ENCODE peak calls at places on chromosomes 6 and 20, in seven cellular contexts. A is tibial nerve; T is nephron progenitor cell; K is NCI-H1092; D is naive thymus-derived CD8-positive, alpha-beta T cell; I is GM04504; W is cardiac muscle cell. B is an unnamed sample.

GRCh38 chr20:41617059-41617921 is 887 bp downstream of the CHD6 start:
- DNase-seq in A (no peak), T (no peak), K (no peak), D (peak; percentile 68), I (no peak), W (peak; percentile 51), B (no peak)

GRCh38 chr20:42721923-42722322 is 467.8 kb downstream of the PTPRT start:
- DNase-seq in A (no peak), T (no peak), K (no peak), D (no peak), I (no peak), W (no peak), B (no peak)

GRCh38 chr6:118993358-118993757 is 58.4 kb upstream of the MCM9 start:
- DNase-seq in A (no peak), T (no peak), K (no peak), D (no peak), I (no peak), W (no peak), B (no peak)

GRCh38 chr20:57392130-57392445 is 892 bp downstream of the RBM38 start:
- DNase-seq in A (no peak), T (no peak), K (no peak), D (no peak), I (no peak), W (no peak), B (no peak)

GRCh38 chr20:1341561-1342265 is 12.8 kb upstream of the SDCBP2 start:
- DNase-seq in A (no peak), T (no peak), K (no peak), D (no peak), I (peak; percentile 40), W (peak; percentile 80), B (no peak)

GRCh38 chr20:4972506-4973251 is 28.6 kb downstream of the SLC23A2 start:
- DNase-seq in A (no peak), T (no peak), K (no peak), D (no peak), I (no peak), W (no peak), B (no peak)

GRCh38 chr6:113998811-113999210 is 27.9 kb upstream of the HDAC2 start:
- DNase-seq in A (no peak), T (no peak), K (no peak), D (no peak), I (no peak), W (no peak), B (no peak)

GRCh38 chr6:25882066-25882496 is 8.0 kb upstream of the SLC17A3 start:
- DNase-seq in A (no peak), T (no peak), K (no peak), D (no peak), I (no peak), W (peak; percentile 19), B (no peak)

GRCh38 chr6:18389479-18389878 is 2.3 kb downstream of the RNF144B start:
- DNase-seq in A (no peak), T (no peak), K (no peak), D (no peak), I (no peak), W (no peak), B (no peak)

GRCh38 chr20:53569005-53569404 is 24.6 kb downstream of the ZNF217 start:
- DNase-seq in A (no peak), T (no peak), K (no peak), D (no peak), I (no peak), W (no peak), B (no peak)

GRCh38 chr6:33966536-33966935 is 162.7 kb upstream of the MLN start:
- DNase-seq in A (no peak), T (no peak), K (no peak), D (no peak), I (no peak), W (no peak), B (no peak)

GRCh38 chr6:25637946-25638345 is 14.1 kb upstream of the SCGN start:
- DNase-seq in A (no peak), T (no peak), K (peak; percentile 64), D (no peak), I (no peak), W (no peak), B (no peak)

GRCh38 chr20:47727909-47728361 is 57.3 kb downstream of the SULF2 start:
- DNase-seq in A (no peak), T (peak; percentile 18), K (no peak), D (no peak), I (no peak), W (no peak), B (no peak)

GRCh38 chr6:130593948-130594347 is 228.1 kb downstream of the TMEM200A start:
- DNase-seq in A (no peak), T (no peak), K (no peak), D (no peak), I (no peak), W (no peak), B (no peak)

GRCh38 chr6:2529217-2529719 is 221.5 kb downstream of the MYLK4 start:
- DNase-seq in A (no peak), T (no peak), K (peak; percentile 77), D (no peak), I (no peak), W (no peak), B (no peak)

GRCh38 chr6:142167472-142167871 is 20.4 kb downstream of the VTA1 start:
- DNase-seq in A (no peak), T (no peak), K (no peak), D (no peak), I (no peak), W (peak; percentile 25), B (no peak)

GRCh38 chr6:169861431-169862045 is 110.1 kb downstream of the ERMARD start:
- DNase-seq in A (no peak), T (no peak), K (no peak), D (no peak), I (no peak), W (no peak), B (no peak)

GRCh38 chr6:42756713-42757112 is 10.8 kb upstream of the TBCC start:
- DNase-seq in A (no peak), T (no peak), K (no peak), D (no peak), I (no peak), W (no peak), B (no peak)

GRCh38 chr20:35625584-35626385 is 10.2 kb downstream of the SPAG4 start:
- DNase-seq in A (no peak), T (no peak), K (no peak), D (no peak), I (no peak), W (no peak), B (no peak)

GRCh38 chr6:47109281-47109680 is 67.1 kb upstream of the ADGRF1 start:
- DNase-seq in A (no peak), T (peak; percentile 10), K (no peak), D (no peak), I (no peak), W (peak; percentile 73), B (no peak)

GRCh38 chr20:10433623-10434466 is at the start of gene MKKS:
- DNase-seq in A (peak; percentile 72), T (peak; percentile 91), K (peak; percentile 88), D (peak; percentile 88), I (peak; percentile 79), W (peak; percentile 95), B (peak; percentile 68)

GRCh38 chr6:17886891-17887290 is 100.5 kb downstream of the KIF13A start:
- DNase-seq in A (no peak), T (no peak), K (no peak), D (no peak), I (no peak), W (peak; percentile 38), B (no peak)

GRCh38 chr20:4781211-4781610 is 59.5 kb downstream of the PRND start:
- DNase-seq in A (no peak), T (no peak), K (no peak), D (no peak), I (no peak), W (no peak), B (no peak)

GRCh38 chr6:83536034-83536646 is 23.8 kb downstream of the PRSS35 start:
- DNase-seq in A (peak; percentile 43), T (peak; percentile 68), K (no peak), D (peak; percentile 8), I (no peak), W (peak; percentile 68), B (peak; percentile 28)

GRCh38 chr20:62952373-62953166 is at the start of gene SLC17A9:
- DNase-seq in A (peak; percentile 43), T (peak; percentile 50), K (no peak), D (no peak), I (no peak), W (peak; percentile 38), B (no peak)

GRCh38 chr6:56193846-56194245 is 53.5 kb downstream of the COL21A1 start:
- DNase-seq in A (no peak), T (no peak), K (no peak), D (no peak), I (peak; percentile 24), W (peak; percentile 27), B (no peak)

GRCh38 chr6:40723967-40724366 is 136.8 kb upstream of the LRFN2 start:
- DNase-seq in A (no peak), T (no peak), K (no peak), D (no peak), I (no peak), W (no peak), B (no peak)

GRCh38 chr20:45419188-45420091 is 3.5 kb downstream of the PIGT start:
- DNase-seq in A (no peak), T (no peak), K (peak; percentile 94), D (no peak), I (peak; percentile 96), W (peak; percentile 94), B (peak; percentile 90)

GRCh38 chr20:31633339-31633914 is 4.3 kb upstream of the COX4I2 start:
- DNase-seq in A (no peak), T (no peak), K (no peak), D (no peak), I (no peak), W (peak; percentile 51), B (no peak)

B was measured in fibroblast of the conjunctiva.